ENCODE peak calls at places on chromosomes 12 and 14, in nine cellular contexts. R is HFFc6, P is heart left ventricle, E is C1 segment of cervical spinal cord, A is lower lobe of right lung, D is NCI-H524, K is HTR-8/SVneo, N is ACHN, Z is hippocampal formation. W is an unnamed sample.

GRCh38 chr14:69690042-69690441 is 76.9 kb upstream of the SRSF5 start:
- DNase-seq in Z (no peak), A (no peak), D (no peak), N (no peak), P (no peak), K (no peak), R (no peak), E (no peak), W (no peak)

GRCh38 chr14:92930737-92931602 is 8.0 kb downstream of the CHGA start:
- DNase-seq in N (no peak), D (no peak), Z (no peak), K (no peak), R (no peak), E (no peak), A (no peak), P (no peak), W (no peak)

GRCh38 chr14:57078054-57078453 is 190.7 kb downstream of the EXOC5 start:
- DNase-seq in P (no peak), R (no peak), K (no peak), A (no peak), N (no peak), Z (no peak), E (no peak), D (no peak), W (no peak)

GRCh38 chr12:66288121-66288520 is 14.2 kb upstream of the HELB start:
- DNase-seq in N (no peak), A (no peak), D (no peak), R (no peak), E (no peak), P (no peak), K (no peak), Z (no peak), W (no peak)

GRCh38 chr12:87270894-87271293 is 758.3 kb downstream of the C12orf50 start:
- DNase-seq in E (no peak), K (no peak), Z (no peak), A (no peak), N (peak), D (no peak), R (no peak), P (no peak), W (no peak)

GRCh38 chr14:44847910-44848309 is 113.8 kb downstream of the KLHL28 start:
- DNase-seq in A (no peak), D (no peak), P (no peak), N (no peak), K (no peak), R (peak), E (no peak), Z (no peak), W (no peak)

GRCh38 chr14:68308695-68309094 is 484.2 kb downstream of the ZFP36L1 start:
- DNase-seq in P (no peak), Z (no peak), A (no peak), N (no peak), D (no peak), K (no peak), R (no peak), E (no peak), W (no peak)

GRCh38 chr12:120710805-120711296 is 593 bp downstream of the UNC119B start:
- DNase-seq in N (peak), K (no peak), R (no peak), E (no peak), A (peak), Z (no peak), P (peak), D (no peak), W (no peak)

GRCh38 chr12:51368640-51369517 is 22.3 kb downstream of the GALNT6 start:
- DNase-seq in P (peak), A (peak), R (no peak), N (peak), D (no peak), Z (no peak), E (no peak), K (no peak), W (peak)

GRCh38 chr14:31243860-31244259 is 36.3 kb upstream of the HECTD1 start:
- DNase-seq in E (no peak), K (no peak), N (no peak), R (no peak), Z (no peak), P (no peak), A (no peak), D (no peak), W (peak)

GRCh38 chr12:27463826-27464554 is 17.5 kb downstream of the SMCO2 start:
- DNase-seq in Z (no peak), K (no peak), A (peak), D (no peak), R (no peak), N (no peak), P (peak), E (no peak), W (peak)

GRCh38 chr14:48771717-48772116 is 814.5 kb downstream of the RPS29 start:
- DNase-seq in K (no peak), Z (peak), D (no peak), E (no peak), A (no peak), P (peak), R (no peak), N (no peak), W (no peak)

GRCh38 chr12:115886666-115887065 is 390.8 kb downstream of the MED13L start:
- DNase-seq in Z (no peak), E (no peak), A (no peak), K (no peak), R (no peak), D (no peak), N (no peak), P (no peak), W (no peak)

GRCh38 chr14:26113930-26114329 is 483.9 kb downstream of the NOVA1 start:
- DNase-seq in N (no peak), E (no peak), R (no peak), K (no peak), Z (no peak), A (no peak), D (no peak), P (no peak), W (no peak)

GRCh38 chr12:76074701-76075336 is 9.7 kb downstream of the NAP1L1 start:
- DNase-seq in A (no peak), D (no peak), Z (no peak), P (no peak), E (no peak), R (no peak), N (no peak), K (no peak), W (no peak)

GRCh38 chr12:131844656-131845055 is 16.5 kb downstream of the MMP17 start:
- DNase-seq in R (no peak), N (no peak), Z (no peak), P (no peak), A (no peak), E (no peak), K (no peak), D (no peak), W (no peak)